ENCODE peak calls at places on chromosomes 6 and 20, in five cellular contexts. N, Z, R, O and I are unnamed samples.

GRCh38 chr6:162177733-162178132 is 549.8 kb downstream of the PRKN start:
- DNase-seq in N (no peak), Z (peak; percentile 31), R (peak; percentile 47), O (no peak), I (peak; percentile 49)

GRCh38 chr6:117498159-117498558 is 15.7 kb downstream of the DCBLD1 start:
- DNase-seq in N (no peak), Z (peak; percentile 69), R (no peak), O (no peak), I (peak; percentile 85)

GRCh38 chr6:108559097-108559883 is 1.4 kb upstream of the FOXO3 start:
- DNase-seq in N (peak; percentile 94), Z (peak; percentile 93), R (peak; percentile 90), O (peak; percentile 98), I (peak; percentile 73)

GRCh38 chr6:68317366-68317765 is 317.7 kb upstream of the ADGRB3 start:
- DNase-seq in N (no peak), Z (no peak), R (no peak), O (no peak), I (peak; percentile 16)

GRCh38 chr6:137709424-137710281 is 157.4 kb upstream of the TNFAIP3 start:
- DNase-seq in N (no peak), Z (no peak), R (no peak), O (no peak), I (peak; percentile 79)

GRCh38 chr6:157087974-157088373 is 235.3 kb downstream of the TMEM242 start:
- DNase-seq in N (no peak), Z (no peak), R (peak; percentile 50), O (no peak), I (no peak)

GRCh38 chr20:49312661-49313060 is 34.8 kb upstream of the ZNFX1 start:
- DNase-seq in N (no peak), Z (no peak), R (no peak), O (no peak), I (no peak)

GRCh38 chr20:58374906-58375760 is 13.9 kb upstream of the VAPB start:
- DNase-seq in N (no peak), Z (peak; percentile 81), R (no peak), O (no peak), I (no peak)

GRCh38 chr20:9054176-9054575 is 14.7 kb upstream of the PLCB4 start:
- DNase-seq in N (no peak), Z (no peak), R (no peak), O (no peak), I (peak; percentile 53)

GRCh38 chr20:8860011-8860495 is 208.8 kb upstream of the PLCB4 start:
- DNase-seq in N (no peak), Z (peak; percentile 70), R (no peak), O (no peak), I (peak; percentile 89)

GRCh38 chr20:63154395-63154794 is 61.5 kb downstream of the YTHDF1 start:
- DNase-seq in N (no peak), Z (no peak), R (no peak), O (peak; percentile 18), I (no peak)

GRCh38 chr20:43284481-43284880 is 94.8 kb upstream of the PTPRT start:
- DNase-seq in N (no peak), Z (no peak), R (no peak), O (no peak), I (no peak)

GRCh38 chr6:109808837-109809236 is 117.7 kb downstream of the FIG4 start:
- DNase-seq in N (no peak), Z (no peak), R (no peak), O (no peak), I (no peak)

GRCh38 chr6:155315516-155315871 is 1.2 kb upstream of the TFB1M start:
- DNase-seq in N (no peak), Z (peak; percentile 32), R (no peak), O (no peak), I (peak; percentile 71)

GRCh38 chr20:38198238-38198861 is 33.3 kb upstream of the TGM2 start:
- DNase-seq in N (no peak), Z (no peak), R (no peak), O (no peak), I (peak; percentile 59)

GRCh38 chr6:45610832-45611231 is 233.1 kb upstream of the SUPT3H start:
- DNase-seq in N (no peak), Z (no peak), R (no peak), O (no peak), I (no peak)

GRCh38 chr6:144064402-144064830 is 31.0 kb downstream of the SF3B5 start:
- DNase-seq in N (peak; percentile 27), Z (no peak), R (peak; percentile 45), O (peak; percentile 94), I (no peak)

GRCh38 chr6:167098825-167099225 is 24.1 kb upstream of the CCR6 start:
- DNase-seq in N (no peak), Z (no peak), R (no peak), O (no peak), I (no peak)

GRCh38 chr6:118893095-118893881 is 664 bp upstream of the ASF1A start:
- DNase-seq in N (peak; percentile 31), Z (peak; percentile 78), R (peak; percentile 60), O (no peak), I (peak; percentile 75)

GRCh38 chr6:169225131-169225576 is 28.5 kb downstream of the THBS2 start:
- DNase-seq in N (no peak), Z (no peak), R (no peak), O (no peak), I (no peak)

GRCh38 chr20:20546402-20546801 is 166.0 kb downstream of the RALGAPA2 start:
- DNase-seq in N (no peak), Z (no peak), R (no peak), O (no peak), I (no peak)

GRCh38 chr20:44981736-44982406 is 15.6 kb downstream of the STK4 start:
- DNase-seq in N (no peak), Z (no peak), R (no peak), O (no peak), I (no peak)

GRCh38 chr6:43540507-43540906 is 23.6 kb downstream of the POLR1C start:
- DNase-seq in N (no peak), Z (no peak), R (no peak), O (no peak), I (no peak)

GRCh38 chr6:111938710-111939109 is 65.5 kb upstream of the FYN start:
- DNase-seq in N (no peak), Z (peak; percentile 20), R (no peak), O (no peak), I (peak; percentile 91)

GRCh38 chr6:83221886-83222479 is 28.8 kb downstream of the RWDD2A start:
- DNase-seq in N (no peak), Z (peak; percentile 71), R (no peak), O (no peak), I (peak; percentile 60)

GRCh38 chr6:117270121-117270959 is 5.0 kb downstream of the VGLL2 start:
- DNase-seq in N (no peak), Z (no peak), R (peak; percentile 36), O (peak; percentile 67), I (peak; percentile 17)

DNA sequence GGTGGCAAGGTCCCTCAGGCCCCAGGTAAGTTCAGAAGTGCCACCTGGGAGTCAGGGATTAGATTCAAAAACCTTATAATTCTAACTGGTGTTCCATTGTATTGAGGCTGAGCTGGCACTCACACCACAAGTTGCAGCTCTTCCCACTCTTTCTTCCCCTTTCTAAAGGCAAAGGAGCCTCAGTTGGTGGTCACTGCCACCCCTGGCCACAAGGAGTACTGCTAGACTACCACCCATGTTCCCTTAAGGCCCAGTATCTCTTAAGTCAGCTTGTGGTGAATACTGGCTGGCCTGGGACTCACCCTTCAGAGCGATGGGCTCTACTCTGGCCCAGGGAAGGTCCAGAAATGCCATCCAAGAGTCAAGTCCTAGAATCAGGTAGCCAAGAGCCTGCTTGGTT is 421.1 kb upstream of the KHDRBS2 start:
- DNase-seq in N (no peak), Z (no peak), R (no peak), O (no peak), I (no peak)
- TF ChIP-seq CTCF in N (no peak), Z (no peak), R (no peak), O (no peak), I (no peak)

GRCh38 chr6:88914885-88915598 is 48.4 kb downstream of the RNGTT start:
- DNase-seq in N (no peak), Z (no peak), R (no peak), O (no peak), I (no peak)
- H3K4me3 ChIP-seq in N (no peak overlapping the region), Z (no peak overlapping the region), R (no peak overlapping the region), O (no peak overlapping the region), I (no peak overlapping the region)

DNA sequence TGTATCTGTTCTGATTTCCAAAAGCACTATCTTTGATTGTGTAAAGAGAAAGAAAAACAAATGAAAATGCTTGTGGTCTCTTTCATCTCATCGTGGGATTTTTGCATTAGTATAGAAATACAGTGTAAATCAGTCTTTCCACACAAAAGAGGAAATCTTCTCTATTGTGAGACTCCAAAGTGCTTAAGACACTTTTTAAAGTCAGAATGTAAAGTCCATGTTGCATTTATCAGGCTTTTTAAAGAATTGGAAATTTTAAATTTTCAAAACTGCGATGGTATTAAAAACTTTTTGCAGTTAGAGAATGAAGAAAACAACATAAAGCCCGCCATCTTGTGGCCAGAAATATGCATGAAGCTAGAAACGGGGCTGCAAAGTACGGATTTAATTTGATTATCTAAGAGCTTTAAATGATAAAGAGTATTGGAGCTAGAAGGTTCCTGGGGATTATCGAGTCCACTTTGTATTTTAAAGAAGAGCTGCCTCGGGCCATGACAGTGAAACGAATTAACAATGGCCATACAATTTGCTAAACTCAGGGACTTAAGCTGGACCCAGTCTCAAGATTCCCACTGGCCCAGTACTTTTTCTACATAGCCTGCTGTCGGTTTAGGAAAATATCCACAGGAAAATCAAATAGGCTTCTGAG is 339.6 kb downstream of the ARHGAP18 start:
- DNase-seq in N (no peak), Z (peak; percentile 63), R (peak; percentile 47), O (no peak), I (peak; percentile 61)
- TF ChIP-seq CTCF in N (peak; percentile 59), Z (peak; percentile 60), R (peak; percentile 64), O (peak; percentile 73), I (peak; percentile 65)

DNA sequence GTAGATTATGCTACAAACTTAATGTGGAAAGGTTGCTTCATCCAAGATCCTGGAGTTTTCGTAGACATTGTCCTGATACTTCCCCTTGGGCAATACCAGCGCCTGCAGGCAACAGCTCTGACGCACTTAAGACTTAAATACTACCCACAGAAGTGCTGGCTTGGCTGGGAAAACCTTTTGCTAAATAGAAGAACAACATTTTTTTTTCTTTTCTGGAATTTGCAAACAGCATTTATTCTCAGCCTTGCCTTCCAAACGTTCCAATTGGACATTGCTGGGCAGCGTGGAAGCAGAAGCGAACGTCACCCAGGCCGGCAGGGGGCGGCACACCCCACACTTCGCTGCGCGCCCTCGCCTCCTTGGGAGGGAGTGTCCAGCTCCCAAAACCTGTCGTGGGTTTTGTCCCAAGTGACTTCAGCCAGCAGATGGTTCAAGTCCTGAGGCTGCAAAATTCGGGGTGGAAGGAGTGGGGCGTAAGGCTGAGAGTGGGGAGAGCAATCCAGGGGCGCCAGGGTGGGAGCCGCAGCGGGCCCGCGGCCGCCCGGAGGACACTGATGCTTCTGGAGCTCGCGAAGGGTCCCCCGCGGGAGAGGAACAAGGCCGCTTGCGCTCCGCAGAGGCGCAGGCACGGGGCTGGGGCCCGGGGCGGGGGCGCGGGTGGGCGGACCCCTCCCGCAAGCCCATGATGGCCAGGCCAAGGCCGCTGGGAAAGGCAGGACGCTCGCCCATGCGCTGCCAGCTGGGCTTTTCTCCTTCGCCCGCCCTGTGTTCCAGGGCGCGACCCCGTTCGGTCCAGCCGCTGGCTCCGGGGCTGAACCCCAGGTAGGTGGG is 60.8 kb upstream of the MAP3K4 start:
- DNase-seq in N (peak; percentile 60), Z (peak; percentile 87), R (peak; percentile 82), O (peak; percentile 87), I (peak; percentile 84)
- H3K4me3 ChIP-seq in N (peak overlapping the region; percentile 58), Z (peak overlapping the region; percentile 53), R (peak overlapping the region; percentile 51), O (peak overlapping the region; percentile 69), I (peak overlapping the region; percentile 61)